ENCODE peak calls at places on chromosomes 11 and 22, in nine cellular contexts. I is aorta; X is fibroblast of lung; T is body of pancreas; Z is sigmoid colon; V is lower lobe of right lung; S is HAP-1; C is CD8-positive, alpha-beta memory T cell; K is adrenal gland. E is an unnamed sample. For H3K4me1, the result is how much of the 10 kb centered on the place peaks cover.

GRCh38 chr22:43345761-43346261 is 2.6 kb upstream of the SCUBE1 start:
- DNase-seq in T (no peak), Z (no peak), I (peak), X (no peak), S (no peak), K (no peak), V (no peak), C (no peak), E (no peak)

GRCh38 chr11:69057236-69057635 is 8.5 kb downstream of the TPCN2 start:
- DNase-seq in K (no peak), X (no peak), T (no peak), C (no peak), I (no peak), V (no peak), S (no peak), Z (no peak), E (no peak)

GRCh38 chr11:119529936-119530335 is 107.0 kb upstream of the THY1 start:
- DNase-seq in T (no peak), X (no peak), C (no peak), S (no peak), I (peak), K (no peak), V (no peak), Z (no peak), E (no peak)

GRCh38 chr11:9231848-9232177 is 33.3 kb downstream of the DENND5A start:
- DNase-seq in T (no peak), K (no peak), C (no peak), I (no peak), X (peak), Z (no peak), V (no peak), S (peak), E (peak)

GRCh38 chr11:12786450-12786849 is 112.2 kb downstream of the TEAD1 start:
- DNase-seq in C (no peak), T (no peak), I (no peak), S (no peak), K (no peak), Z (no peak), X (no peak), V (no peak), E (no peak)

GRCh38 chr11:59365621-59366020 is 6.9 kb downstream of the OR5AN1 start:
- DNase-seq in Z (no peak), V (no peak), I (no peak), S (no peak), C (no peak), K (no peak), X (no peak), T (no peak), E (no peak)

GRCh38 chr22:27094633-27095308 is 437.4 kb downstream of the MIAT start:
- DNase-seq in Z (peak), C (no peak), T (no peak), V (no peak), S (no peak), I (no peak), X (peak), K (no peak), E (no peak)

GRCh38 chr11:114346709-114347141 is 50.5 kb downstream of the NNMT start:
- DNase-seq in X (no peak), S (no peak), Z (no peak), C (no peak), I (no peak), K (no peak), T (no peak), V (no peak), E (no peak)

GRCh38 chr22:24894220-24894975 is 52.1 kb downstream of the LHFPL7 start:
- DNase-seq in I (peak), V (peak), S (no peak), X (peak), C (no peak), K (peak), T (peak), Z (peak), E (peak)

GRCh38 chr11:7583248-7583647 is 69.4 kb downstream of the PPFIBP2 start:
- DNase-seq in I (no peak), X (no peak), C (no peak), S (no peak), V (no peak), Z (no peak), K (no peak), T (no peak), E (no peak)

GRCh38 chr11:120958185-120958584 is 65.7 kb upstream of the TBCEL start:
- DNase-seq in C (no peak), K (no peak), S (no peak), I (no peak), Z (no peak), T (no peak), X (no peak), V (no peak), E (no peak)

GRCh38 chr11:47152953-47153950 is 23.4 kb downstream of the ARFGAP2 start:
- DNase-seq in S (peak), C (peak), Z (peak), X (peak), I (peak), V (peak), T (peak), K (peak), E (peak)

GRCh38 chr11:27353593-27354358 is 9.2 kb downstream of the CCDC34 start:
- DNase-seq in V (no peak), C (no peak), I (no peak), S (no peak), Z (no peak), X (peak), T (no peak), K (no peak), E (no peak)

GRCh38 chr22:33864723-33865130 is 55.5 kb downstream of the LARGE1 start:
- DNase-seq in K (no peak), C (no peak), T (no peak), Z (no peak), S (no peak), V (no peak), I (no peak), X (no peak), E (no peak)

GRCh38 chr11:88402192-88402715 is 64.7 kb upstream of the CTSC start:
- DNase-seq in K (no peak), S (no peak), V (no peak), T (no peak), Z (no peak), X (peak), I (no peak), C (no peak), E (no peak)

GRCh38 chr11:47165294-47165840 is 11.3 kb downstream of the ARFGAP2 start:
- DNase-seq in I (no peak), V (no peak), T (no peak), S (no peak), C (no peak), X (no peak), Z (no peak), K (no peak), E (no peak)

GRCh38 chr11:130979386-130979972 is 63.2 kb upstream of the SNX19 start:
- DNase-seq in T (no peak), K (no peak), I (no peak), C (no peak), Z (no peak), V (no peak), S (no peak), X (peak), E (no peak)

DNA sequence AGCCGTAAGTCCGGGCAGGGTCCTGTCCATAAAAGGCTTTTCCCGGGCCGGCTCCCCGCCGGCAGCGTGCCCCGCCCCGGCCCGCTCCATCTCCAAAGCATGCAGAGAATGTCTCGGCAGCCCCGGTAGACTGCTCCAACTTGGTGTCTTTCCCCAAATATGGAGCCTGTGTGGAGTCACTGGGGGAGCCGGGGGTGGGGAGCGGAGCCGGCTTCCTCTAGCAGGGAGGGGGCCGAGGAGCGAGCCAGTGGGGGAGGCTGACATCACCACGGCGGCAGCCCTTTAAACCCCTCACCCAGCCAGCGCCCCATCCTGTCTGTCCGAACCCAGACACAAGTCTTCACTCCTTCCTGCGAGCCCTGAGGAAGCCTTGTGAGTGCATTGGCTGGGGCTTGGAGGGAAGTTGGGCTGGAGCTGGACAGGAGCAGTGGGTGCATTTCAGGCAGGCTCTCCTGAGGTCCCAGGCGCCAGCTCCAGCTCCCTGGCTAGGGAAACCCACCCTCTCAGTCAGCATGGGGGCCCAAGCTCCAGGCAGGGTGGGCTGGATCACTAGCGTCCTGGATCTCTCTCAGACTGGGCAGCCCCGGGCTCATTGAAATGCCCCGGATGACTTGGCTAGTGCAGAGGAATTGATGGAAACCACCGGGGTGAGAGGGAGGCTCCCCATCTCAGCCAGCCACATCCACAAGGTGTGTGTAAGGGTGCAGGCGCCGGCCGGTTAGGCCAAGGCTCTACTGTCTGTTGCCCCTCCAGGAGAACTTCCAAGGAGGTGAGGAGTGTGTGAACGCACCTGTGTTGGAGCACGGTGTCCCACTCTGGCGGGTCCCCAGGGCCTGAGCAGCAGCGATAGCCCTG is at the start of gene TAGLN:
- DNase-seq in X (peak), Z (peak), T (peak), K (peak), S (no peak), V (peak), I (peak), C (no peak), E (peak)
- H3K4me1 ChIP-seq in X (under half), Z (under half), T (under half), K (under half), S (under half), V (under half), I (under half), C (under half), E (under half)

GRCh38 chr11:10603721-10604297 is 35.3 kb upstream of the LYVE1 start:
- DNase-seq in V (no peak), T (no peak), S (no peak), C (no peak), K (no peak), X (no peak), Z (no peak), I (no peak), E (no peak)

GRCh38 chr11:10601722-10602281 is 33.3 kb upstream of the LYVE1 start:
- DNase-seq in S (no peak), X (no peak), Z (peak), K (peak), V (peak), T (no peak), C (no peak), I (no peak), E (no peak)

GRCh38 chr11:10604340-10604748 is 35.9 kb upstream of the LYVE1 start:
- DNase-seq in I (no peak), C (no peak), T (no peak), Z (peak), V (no peak), K (peak), S (no peak), X (no peak), E (peak)

GRCh38 chr11:10602366-10602765 is 33.9 kb upstream of the LYVE1 start:
- DNase-seq in C (no peak), K (no peak), V (no peak), I (no peak), S (no peak), T (no peak), Z (no peak), X (no peak), E (no peak)

DNA sequence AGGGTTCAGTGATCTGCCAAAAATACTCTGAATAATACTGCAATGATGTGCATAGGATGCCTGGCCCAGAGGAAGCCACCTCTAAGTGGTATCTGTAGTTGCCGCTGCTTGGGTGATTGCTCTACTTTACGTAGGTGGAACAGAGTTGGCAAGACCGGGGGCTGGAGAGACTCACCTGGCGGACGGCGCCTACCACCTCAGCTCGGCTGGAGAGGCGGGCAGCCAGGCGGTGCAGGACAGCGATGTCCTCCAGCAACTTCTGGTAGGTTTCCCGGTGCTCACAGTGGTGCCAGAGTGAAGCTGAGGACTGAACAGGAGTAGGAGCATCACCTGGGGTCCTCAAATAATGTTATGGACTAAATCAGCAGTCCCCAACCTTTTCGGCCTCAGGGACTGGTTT is 34.5 kb upstream of the LYVE1 start:
- DNase-seq in V (no peak), C (no peak), I (no peak), X (no peak), K (no peak), S (no peak), Z (no peak), T (no peak), E (no peak)
- H3K4me1 ChIP-seq in V (half or more), C (under half), I (under half), X (under half), K (under half), S (under half), Z (half or more), T (under half), E (under half)

DNA sequence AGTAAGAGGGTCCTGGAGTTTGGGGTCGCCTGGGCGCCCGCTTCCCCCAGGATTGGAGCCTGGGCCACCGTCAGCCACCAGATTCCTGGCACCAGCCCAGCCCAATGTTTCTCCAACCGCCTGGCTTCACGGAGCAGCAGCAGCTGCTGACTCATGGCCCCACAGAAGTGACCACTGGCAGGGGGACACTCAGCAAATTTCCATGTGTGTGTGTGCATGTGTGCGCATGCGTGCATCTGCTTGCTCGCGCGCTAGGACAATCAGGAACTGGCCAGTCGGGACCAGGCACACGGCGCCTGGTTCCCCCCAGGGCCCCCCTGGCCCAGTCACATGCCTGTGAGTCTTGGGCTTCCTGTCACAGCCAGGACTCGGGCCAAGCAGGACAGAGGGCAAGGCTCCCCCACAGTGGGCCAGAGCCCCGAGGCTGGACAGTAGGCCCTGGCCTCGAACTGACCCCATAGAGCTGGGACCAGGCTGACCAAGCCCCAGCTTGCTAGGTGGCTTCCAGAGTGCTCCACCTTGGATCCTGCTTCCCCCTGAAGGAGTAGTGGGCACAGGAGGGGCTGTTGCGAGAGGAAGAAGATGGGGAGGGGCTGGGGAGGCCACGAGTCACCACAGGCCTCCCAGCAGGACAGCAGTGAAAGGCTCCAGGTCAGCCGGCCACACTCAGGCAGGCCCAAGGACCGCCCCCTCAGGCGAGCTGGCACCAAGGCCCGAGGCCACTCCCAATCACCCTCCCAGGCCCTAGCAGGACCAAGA is 3.2 kb downstream of the CTSD start:
- DNase-seq in C (no peak), S (no peak), Z (peak), X (peak), V (peak), T (peak), I (peak), K (peak), E (no peak)
- H3K4me1 ChIP-seq in C (half or more), S (under half), Z (half or more), X (under half), V (half or more), T (half or more), I (under half), K (half or more), E (under half)

DNA sequence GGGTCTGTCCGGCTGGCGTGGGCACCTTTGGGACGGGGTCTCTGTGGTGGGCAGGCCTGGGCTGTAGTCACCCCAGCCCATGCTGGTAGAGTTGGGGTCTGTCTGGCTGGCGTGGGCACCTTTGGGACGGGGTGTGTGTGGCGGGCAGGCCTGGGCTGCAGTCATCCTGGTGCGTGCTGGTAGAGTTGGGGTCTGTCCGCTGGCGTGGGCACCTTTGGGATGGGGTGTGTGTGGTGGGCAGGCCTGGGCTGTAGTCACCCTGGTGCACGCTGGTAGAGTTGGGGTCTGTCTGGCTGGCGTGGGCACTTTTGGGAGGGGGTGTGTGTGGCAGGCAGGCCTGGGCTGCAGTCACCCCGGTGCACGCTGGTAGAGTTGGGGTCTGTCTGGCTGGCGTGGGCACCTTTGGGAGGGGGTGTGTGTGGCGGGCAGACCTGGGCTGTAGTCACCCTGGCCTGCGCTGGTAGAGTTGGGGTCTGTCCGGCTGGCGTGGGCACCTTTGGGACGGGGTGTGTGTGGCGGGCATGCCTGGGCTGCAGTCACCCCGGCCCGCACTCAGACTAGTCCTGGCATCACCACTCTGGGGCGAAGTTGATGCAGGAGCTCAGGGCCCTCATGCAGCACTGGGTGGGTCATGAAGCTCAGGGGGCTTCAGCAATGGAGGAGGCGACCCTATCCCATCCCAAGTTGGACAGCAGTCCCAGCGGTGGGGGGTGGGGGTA is 19.3 kb downstream of the PRR33 start:
- DNase-seq in X (no peak), S (no peak), Z (peak), T (no peak), V (peak), I (no peak), C (no peak), K (no peak), E (no peak)
- H3K4me1 ChIP-seq in X (under half), S (under half), Z (under half), T (under half), V (under half), I (under half), C (under half), K (under half), E (under half)

GRCh38 chr11:134313821-134314607 is 17.8 kb upstream of the GLB1L2 start:
- DNase-seq in Z (peak), X (no peak), S (no peak), K (no peak), I (no peak), T (peak), C (no peak), V (no peak), E (no peak)
- H3K4me1 ChIP-seq in Z (under half), X (under half), S (under half), K (under half), I (under half), T (under half), C (under half), V (under half), E (under half)

GRCh38 chr22:20243176-20243544 is 25.0 kb downstream of the RTN4R start:
- DNase-seq in T (no peak), K (no peak), Z (no peak), V (no peak), S (no peak), X (no peak), I (no peak), C (no peak), E (no peak)
- H3K4me1 ChIP-seq in T (under half), K (under half), Z (under half), V (under half), S (under half), X (under half), I (under half), C (half or more), E (under half)

GRCh38 chr11:67378544-67378943 is 5.1 kb upstream of the CLCF1 start:
- DNase-seq in K (no peak), I (no peak), V (no peak), C (no peak), X (no peak), Z (no peak), S (no peak), T (no peak), E (no peak)

GRCh38 chr11:67376022-67376386 is 2.6 kb upstream of the CLCF1 start:
- DNase-seq in S (no peak), X (no peak), I (no peak), T (no peak), Z (no peak), K (no peak), C (no peak), V (no peak), E (no peak)

GRCh38 chr11:67376421-67376820 is 3.0 kb upstream of the CLCF1 start:
- DNase-seq in I (no peak), S (no peak), T (no peak), Z (no peak), C (no peak), K (no peak), V (no peak), X (no peak), E (no peak)

GRCh38 chr11:67375320-67376021 is 2.1 kb upstream of the CLCF1 start:
- DNase-seq in V (no peak), Z (no peak), S (no peak), K (no peak), C (no peak), X (no peak), I (no peak), T (no peak), E (no peak)

GRCh38 chr11:67376873-67377808 is 3.7 kb upstream of the CLCF1 start:
- DNase-seq in K (no peak), Z (no peak), C (no peak), T (no peak), X (no peak), S (no peak), V (no peak), I (no peak), E (no peak)
- H3K4me1 ChIP-seq in K (under half), Z (under half), C (under half), T (under half), X (under half), S (under half), V (under half), I (under half), E (under half)

GRCh38 chr22:49136041-49136815 is 691.4 kb downstream of the BRD1 start:
- DNase-seq in T (no peak), V (no peak), X (no peak), K (peak), I (no peak), C (no peak), Z (peak), S (no peak), E (no peak)
- H3K4me1 ChIP-seq in T (under half), V (under half), X (under half), K (under half), I (under half), C (under half), Z (under half), S (under half), E (under half)

DNA sequence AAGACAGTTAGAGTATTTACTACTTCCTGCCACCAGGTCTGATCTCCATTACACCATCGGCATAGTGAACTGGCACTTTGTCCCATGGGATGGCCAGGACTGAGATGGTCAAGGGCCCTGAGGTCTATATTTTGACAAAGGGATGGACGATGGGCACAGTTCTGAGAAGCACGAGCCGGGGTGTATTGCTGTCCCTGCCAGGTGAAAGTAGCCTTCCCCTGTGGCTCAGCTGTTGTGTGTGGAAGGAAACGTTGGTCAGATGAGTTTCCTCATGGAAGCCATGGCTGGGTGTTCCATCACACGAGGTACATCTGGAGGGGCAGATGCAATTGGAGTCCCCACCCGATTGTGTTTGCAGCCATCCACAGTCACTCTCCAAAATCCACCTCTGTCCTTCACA is 27.9 kb upstream of the BRSK2 start:
- DNase-seq in K (no peak), Z (no peak), I (peak), X (no peak), S (no peak), V (no peak), T (no peak), C (no peak), E (no peak)
- H3K4me1 ChIP-seq in K (under half), Z (under half), I (under half), X (under half), S (under half), V (under half), T (under half), C (under half), E (under half)

E was measured in SJCRH30.